ENCODE peak calls at places on chromosomes 13 and 19, in six cellular contexts. One of them, this sample, is unnamed.

GRCh38 chr19:7533281-7533819 is 2.2 kb upstream of the PNPLA6 start:
- DNase-seq in psoas muscle: peak
- DNase-seq in astrocyte of the cerebellum: no peak
- DNase-seq in pancreas: peak
- DNase-seq in fibroblast of pulmonary artery: peak
- DNase-seq in heart left ventricle: peak
- DNase-seq in this sample: no peak

GRCh38 chr19:54124393-54124792 is 8.8 kb downstream of the PRPF31 start:
- DNase-seq in psoas muscle: no peak
- DNase-seq in astrocyte of the cerebellum: no peak
- DNase-seq in pancreas: peak
- DNase-seq in fibroblast of pulmonary artery: no peak
- DNase-seq in heart left ventricle: no peak
- DNase-seq in this sample: no peak

GRCh38 chr19:16496613-16496983 is 404 bp downstream of the C19orf44 start:
- DNase-seq in psoas muscle: peak
- DNase-seq in astrocyte of the cerebellum: no peak
- DNase-seq in pancreas: no peak
- DNase-seq in fibroblast of pulmonary artery: peak
- DNase-seq in heart left ventricle: peak
- DNase-seq in this sample: no peak

GRCh38 chr13:99758465-99759162 is 213.0 kb downstream of the ZIC5 start:
- DNase-seq in psoas muscle: no peak
- DNase-seq in astrocyte of the cerebellum: no peak
- DNase-seq in pancreas: no peak
- DNase-seq in fibroblast of pulmonary artery: no peak
- DNase-seq in heart left ventricle: no peak
- DNase-seq in this sample: no peak

GRCh38 chr19:3536429-3537100 is 2.4 kb upstream of the TEKTIP1 start:
- DNase-seq in psoas muscle: peak
- DNase-seq in astrocyte of the cerebellum: no peak
- DNase-seq in pancreas: peak
- DNase-seq in fibroblast of pulmonary artery: no peak
- DNase-seq in heart left ventricle: no peak
- DNase-seq in this sample: no peak

GRCh38 chr19:12880551-12881171 is 588 bp downstream of the DNASE2 start:
- DNase-seq in psoas muscle: peak
- DNase-seq in astrocyte of the cerebellum: no peak
- DNase-seq in pancreas: peak
- DNase-seq in fibroblast of pulmonary artery: peak
- DNase-seq in heart left ventricle: no peak
- DNase-seq in this sample: no peak

GRCh38 chr13:51122868-51123267 is 11.8 kb upstream of the C13orf42 start:
- DNase-seq in psoas muscle: no peak
- DNase-seq in astrocyte of the cerebellum: no peak
- DNase-seq in pancreas: no peak
- DNase-seq in fibroblast of pulmonary artery: no peak
- DNase-seq in heart left ventricle: no peak
- DNase-seq in this sample: no peak

GRCh38 chr19:6087074-6087506 is 23.2 kb downstream of the RFX2 start:
- DNase-seq in psoas muscle: no peak
- DNase-seq in astrocyte of the cerebellum: no peak
- DNase-seq in pancreas: no peak
- DNase-seq in fibroblast of pulmonary artery: no peak
- DNase-seq in heart left ventricle: no peak
- DNase-seq in this sample: no peak

GRCh38 chr19:2329528-2329927 is 1.0 kb downstream of the SPPL2B start:
- DNase-seq in psoas muscle: no peak
- DNase-seq in astrocyte of the cerebellum: no peak
- DNase-seq in pancreas: no peak
- DNase-seq in fibroblast of pulmonary artery: no peak
- DNase-seq in heart left ventricle: no peak
- DNase-seq in this sample: no peak

GRCh38 chr19:51681286-51681956 is 11.7 kb upstream of the SPACA6 start:
- DNase-seq in psoas muscle: no peak
- DNase-seq in astrocyte of the cerebellum: no peak
- DNase-seq in pancreas: no peak
- DNase-seq in fibroblast of pulmonary artery: no peak
- DNase-seq in heart left ventricle: no peak
- DNase-seq in this sample: no peak

GRCh38 chr19:15288146-15288963 is 44.0 kb downstream of the BRD4 start:
- DNase-seq in psoas muscle: no peak
- DNase-seq in astrocyte of the cerebellum: no peak
- DNase-seq in pancreas: no peak
- DNase-seq in fibroblast of pulmonary artery: no peak
- DNase-seq in heart left ventricle: no peak
- DNase-seq in this sample: peak

GRCh38 chr13:105139380-105140285 is 1395.8 kb downstream of the EFNB2 start:
- DNase-seq in psoas muscle: peak
- DNase-seq in astrocyte of the cerebellum: no peak
- DNase-seq in pancreas: no peak
- DNase-seq in fibroblast of pulmonary artery: peak
- DNase-seq in heart left ventricle: peak
- DNase-seq in this sample: no peak

GRCh38 chr13:91946498-91947070 is 548.2 kb downstream of the GPC5 start:
- DNase-seq in psoas muscle: no peak
- DNase-seq in astrocyte of the cerebellum: peak
- DNase-seq in pancreas: no peak
- DNase-seq in fibroblast of pulmonary artery: peak
- DNase-seq in heart left ventricle: no peak
- DNase-seq in this sample: no peak

GRCh38 chr13:104641309-104641708 is 1575.1 kb upstream of the SLC10A2 start:
- DNase-seq in psoas muscle: no peak
- DNase-seq in astrocyte of the cerebellum: no peak
- DNase-seq in pancreas: no peak
- DNase-seq in fibroblast of pulmonary artery: peak
- DNase-seq in heart left ventricle: no peak
- DNase-seq in this sample: no peak

GRCh38 chr13:20873348-20873747 is 29.2 kb downstream of the XPO4 start:
- DNase-seq in psoas muscle: no peak
- DNase-seq in astrocyte of the cerebellum: peak
- DNase-seq in pancreas: no peak
- DNase-seq in fibroblast of pulmonary artery: peak
- DNase-seq in heart left ventricle: no peak
- DNase-seq in this sample: peak

GRCh38 chr19:16141043-16141442 is 2.4 kb upstream of the HSH2D start:
- DNase-seq in psoas muscle: no peak
- DNase-seq in astrocyte of the cerebellum: no peak
- DNase-seq in pancreas: no peak
- DNase-seq in fibroblast of pulmonary artery: no peak
- DNase-seq in heart left ventricle: no peak
- DNase-seq in this sample: no peak

GRCh38 chr19:55638864-55639359 is 1.9 kb upstream of the ZNF580 start:
- DNase-seq in psoas muscle: peak
- DNase-seq in astrocyte of the cerebellum: no peak
- DNase-seq in pancreas: peak
- DNase-seq in fibroblast of pulmonary artery: peak
- DNase-seq in heart left ventricle: no peak
- DNase-seq in this sample: no peak

GRCh38 chr13:23709521-23709920 is 139.3 kb downstream of the TNFRSF19 start:
- DNase-seq in psoas muscle: no peak
- DNase-seq in astrocyte of the cerebellum: no peak
- DNase-seq in pancreas: no peak
- DNase-seq in fibroblast of pulmonary artery: no peak
- DNase-seq in heart left ventricle: no peak
- DNase-seq in this sample: no peak

GRCh38 chr13:92573467-92574057 is 653.0 kb upstream of the GPC6 start:
- DNase-seq in psoas muscle: no peak
- DNase-seq in astrocyte of the cerebellum: peak
- DNase-seq in pancreas: no peak
- DNase-seq in fibroblast of pulmonary artery: peak
- DNase-seq in heart left ventricle: no peak
- DNase-seq in this sample: no peak

GRCh38 chr19:16611121-16611520 is 16.9 kb downstream of the MED26 start:
- DNase-seq in psoas muscle: no peak
- DNase-seq in astrocyte of the cerebellum: no peak
- DNase-seq in pancreas: no peak
- DNase-seq in fibroblast of pulmonary artery: no peak
- DNase-seq in heart left ventricle: no peak
- DNase-seq in this sample: no peak

GRCh38 chr19:21463449-21464105 is 41.8 kb upstream of the ZNF429 start:
- DNase-seq in psoas muscle: no peak
- DNase-seq in astrocyte of the cerebellum: no peak
- DNase-seq in pancreas: peak
- DNase-seq in fibroblast of pulmonary artery: no peak
- DNase-seq in heart left ventricle: peak
- DNase-seq in this sample: no peak

DNA sequence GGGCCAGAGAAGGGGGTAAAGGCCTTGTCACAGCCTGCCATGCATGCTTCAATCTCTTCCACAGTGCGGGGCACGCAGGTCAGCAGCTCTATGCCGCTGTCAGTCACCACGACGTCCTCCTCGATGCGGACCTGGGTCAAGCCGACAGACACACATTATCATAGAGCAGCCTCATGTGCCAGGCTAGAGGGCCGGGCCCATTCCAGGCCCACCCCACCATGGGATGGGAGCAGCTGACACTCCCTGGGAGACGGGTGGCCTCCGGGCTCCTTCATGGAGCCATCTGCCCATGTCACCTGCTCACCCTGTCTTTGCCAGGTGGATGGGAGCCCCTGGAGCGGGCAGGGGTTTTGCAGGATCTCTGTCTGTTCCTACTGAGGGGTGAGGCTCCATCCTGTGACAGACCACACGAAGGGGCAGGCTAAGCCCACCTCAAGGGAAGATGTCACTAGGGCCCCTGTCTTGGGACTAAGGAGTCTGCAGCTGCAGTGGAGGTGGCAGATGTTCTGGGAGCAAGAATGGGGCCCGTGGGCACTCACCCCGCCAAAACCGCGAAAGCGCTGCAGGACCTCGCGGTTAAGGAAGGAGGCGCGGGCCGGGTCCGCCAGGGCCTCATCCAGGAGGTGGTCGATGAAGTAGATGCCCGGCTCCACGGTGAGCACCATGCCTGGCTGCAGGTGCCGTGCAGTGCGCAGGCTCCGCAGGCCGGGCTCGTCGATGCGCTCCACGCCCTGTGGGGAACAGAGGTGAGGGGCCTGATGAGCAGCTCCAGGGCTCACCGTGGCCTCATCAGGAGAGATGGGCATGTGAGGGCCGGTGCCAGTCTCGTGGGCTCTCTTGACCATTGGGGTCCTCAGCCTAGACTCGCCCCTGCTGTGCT is 14.1 kb downstream of the CEBPG start:
- DNase-seq in psoas muscle: no peak
- DNase-seq in astrocyte of the cerebellum: no peak
- DNase-seq in pancreas: peak
- DNase-seq in fibroblast of pulmonary artery: no peak
- DNase-seq in heart left ventricle: peak
- DNase-seq in this sample: no peak
- H3K4me3 ChIP-seq in psoas muscle: no peak
- H3K4me3 ChIP-seq in astrocyte of the cerebellum: no peak
- H3K4me3 ChIP-seq in pancreas: no peak
- H3K4me3 ChIP-seq in fibroblast of pulmonary artery: no peak
- H3K4me3 ChIP-seq in heart left ventricle: no peak
- H3K4me3 ChIP-seq in this sample: no peak

GRCh38 chr19:48169974-48170803 is at the start of the genes LIG1 and ZSWIM9:
- DNase-seq in psoas muscle: peak
- DNase-seq in astrocyte of the cerebellum: peak
- DNase-seq in pancreas: peak
- DNase-seq in fibroblast of pulmonary artery: peak
- DNase-seq in heart left ventricle: peak
- DNase-seq in this sample: peak
- TF ChIP-seq CTCF in psoas muscle: no peak
- TF ChIP-seq CTCF in astrocyte of the cerebellum: peak
- TF ChIP-seq CTCF in pancreas: no peak
- TF ChIP-seq CTCF in fibroblast of pulmonary artery: no peak
- TF ChIP-seq CTCF in heart left ventricle: peak
- TF ChIP-seq CTCF in this sample: no peak

DNA sequence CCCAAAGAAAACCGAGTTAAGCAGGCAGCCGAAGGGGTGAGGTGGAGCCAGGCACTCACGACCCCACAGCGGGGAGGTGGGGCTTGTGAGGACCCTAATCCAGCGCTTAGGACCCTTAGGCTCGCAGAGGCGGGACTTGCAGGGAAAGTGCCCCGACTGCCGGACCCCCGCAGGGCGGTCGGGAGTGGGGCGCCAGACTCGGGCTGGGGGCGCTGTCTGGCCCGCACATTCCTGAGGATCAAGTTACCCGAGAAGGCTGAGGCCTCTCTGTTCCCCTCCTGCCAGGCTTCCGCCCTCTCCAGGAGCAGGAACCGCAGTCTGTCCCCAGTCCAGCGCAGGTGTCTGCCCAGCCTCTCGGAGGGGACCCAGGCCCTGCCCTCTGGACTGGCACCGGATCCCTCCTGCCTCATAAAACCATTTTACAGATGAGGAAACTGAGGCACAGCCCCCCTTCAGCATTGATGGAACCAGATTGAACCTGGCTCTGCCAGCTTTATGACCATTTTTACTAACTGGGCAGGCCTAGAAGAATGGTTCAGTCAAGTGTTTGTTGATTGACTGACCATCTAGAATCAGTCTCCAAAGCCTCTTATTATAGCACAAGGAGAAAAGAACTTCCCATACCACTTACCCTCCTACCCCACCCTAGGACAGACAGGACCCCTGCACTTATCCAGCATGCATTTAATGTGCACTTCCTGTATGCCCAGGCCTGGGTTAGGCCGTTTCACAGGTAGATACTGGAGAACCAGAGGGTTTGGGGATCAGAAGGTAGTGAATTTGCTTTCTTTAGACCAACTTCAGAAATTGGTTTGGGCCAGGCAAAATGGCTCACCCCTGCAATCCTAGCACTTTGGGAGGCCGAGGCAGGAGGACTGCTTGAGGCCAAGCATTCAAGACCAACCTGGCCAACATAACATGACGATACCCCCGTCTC is 6.7 kb upstream of the JUND start:
- DNase-seq in psoas muscle: no peak
- DNase-seq in astrocyte of the cerebellum: no peak
- DNase-seq in pancreas: no peak
- DNase-seq in fibroblast of pulmonary artery: no peak
- DNase-seq in heart left ventricle: no peak
- DNase-seq in this sample: no peak
- H3K4me3 ChIP-seq in psoas muscle: no peak
- H3K4me3 ChIP-seq in astrocyte of the cerebellum: no peak
- H3K4me3 ChIP-seq in pancreas: no peak
- H3K4me3 ChIP-seq in fibroblast of pulmonary artery: no peak
- H3K4me3 ChIP-seq in heart left ventricle: no peak
- H3K4me3 ChIP-seq in this sample: no peak

DNA sequence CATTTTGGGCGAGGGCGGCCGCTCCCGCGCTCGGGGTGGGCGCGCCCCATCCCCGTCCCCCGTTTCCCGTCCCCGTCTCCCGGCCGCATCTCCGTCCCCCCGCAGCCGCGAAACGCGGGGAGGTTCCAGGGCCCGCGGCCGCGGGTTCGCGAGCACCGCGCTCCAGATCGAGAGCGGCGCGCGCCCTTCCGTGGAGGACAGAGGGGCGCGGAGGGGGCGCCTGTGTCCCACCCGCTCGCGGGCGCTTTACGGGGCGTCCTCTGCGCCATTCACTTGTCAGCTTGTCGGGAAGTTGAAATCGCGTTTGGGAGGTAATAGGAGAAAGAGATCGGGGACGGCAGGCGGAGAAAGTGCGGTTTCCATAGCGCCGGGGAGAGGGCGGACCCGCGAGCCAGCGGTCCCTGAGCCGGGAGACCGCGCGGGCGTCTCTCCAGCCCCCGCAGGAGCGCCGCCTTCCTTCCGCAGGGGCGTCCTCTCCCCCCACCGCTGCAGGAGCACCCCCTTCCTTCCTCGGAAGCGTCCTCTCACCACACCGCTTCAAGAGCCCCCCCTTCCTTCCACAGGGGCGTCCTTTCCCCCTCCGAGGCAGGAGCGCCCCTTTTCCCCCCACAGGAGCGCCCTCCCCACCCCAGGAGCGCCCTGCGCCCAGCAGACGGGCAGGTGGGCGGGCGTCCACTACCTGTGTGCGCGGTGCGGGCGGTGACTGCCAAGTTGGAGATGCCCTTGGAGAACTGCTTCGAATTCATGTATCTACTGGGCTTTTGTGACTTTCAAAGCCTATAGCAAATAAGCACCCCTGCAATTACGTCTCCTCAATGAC is 962 bp upstream of the IRS2 start:
- DNase-seq in psoas muscle: peak
- DNase-seq in astrocyte of the cerebellum: no peak
- DNase-seq in pancreas: peak
- DNase-seq in fibroblast of pulmonary artery: peak
- DNase-seq in heart left ventricle: peak
- DNase-seq in this sample: no peak
- TF ChIP-seq CTCF in psoas muscle: no peak
- TF ChIP-seq CTCF in astrocyte of the cerebellum: no peak
- TF ChIP-seq CTCF in pancreas: no peak
- TF ChIP-seq CTCF in fibroblast of pulmonary artery: no peak
- TF ChIP-seq CTCF in heart left ventricle: no peak
- TF ChIP-seq CTCF in this sample: no peak